ENCODE peak calls at places on chromosome 10, in ten cellular contexts. C is right cardiac atrium, P is HepG2, H is HCT116, D is psoas muscle, I is aorta, E is lower lobe of right lung, Q is Panc1, U is heart left ventricle, N is PC-3. V is an unnamed sample. For H3K4me1 and H3K27me3, the result is how much of the 10 kb centered on the place peaks cover.

GRCh38 chr10:132443605-132443997 is 46.6 kb downstream of the PWWP2B start:
- ATAC-seq in Q (no peak), D (no peak), P (peak), I (no peak), C (no peak), H (no peak), E (no peak), N (peak), U (no peak), V (no peak)

GRCh38 chr10:73774637-73775036 is 7.2 kb upstream of the CHCHD1 start:
- ATAC-seq in C (no peak), D (no peak), P (peak), I (no peak), U (no peak), E (no peak), Q (no peak), H (no peak), N (peak), V (no peak)

GRCh38 chr10:119656760-119657159 is 5.6 kb downstream of the BAG3 start:
- ATAC-seq in I (no peak), E (no peak), Q (no peak), U (no peak), P (no peak), H (no peak), C (no peak), D (no peak), N (no peak), V (no peak)

GRCh38 chr10:110813743-110814472 is 57.8 kb upstream of the PDCD4 start:
- ATAC-seq in H (no peak), U (no peak), N (no peak), E (no peak), Q (no peak), I (no peak), C (no peak), P (no peak), D (no peak), V (no peak)

GRCh38 chr10:119454231-119454804 is 88.2 kb downstream of the RGS10 start:
- ATAC-seq in D (no peak), I (no peak), N (no peak), C (no peak), U (no peak), P (no peak), H (no peak), Q (no peak), E (no peak), V (no peak)

GRCh38 chr10:110546499-110547105 is 20.9 kb upstream of the SMC3 start:
- ATAC-seq in N (no peak), Q (no peak), C (peak), I (no peak), H (peak), U (no peak), E (no peak), D (no peak), P (no peak), V (no peak)

GRCh38 chr10:75408512-75408881 is 6.9 kb upstream of the ZNF503 start:
- ATAC-seq in U (no peak), N (no peak), D (peak), E (no peak), Q (no peak), I (no peak), P (no peak), H (no peak), C (no peak), V (no peak)

GRCh38 chr10:28151636-28152035 is 151.2 kb downstream of the MPP7 start:
- ATAC-seq in Q (no peak), E (no peak), C (no peak), N (no peak), P (no peak), D (no peak), U (no peak), I (no peak), H (no peak), V (no peak)

GRCh38 chr10:103781329-103782061 is 73.9 kb downstream of the SH3PXD2A start:
- ATAC-seq in P (peak), U (no peak), D (peak), H (peak), C (no peak), I (no peak), Q (peak), N (peak), E (no peak), V (no peak)

GRCh38 chr10:77392236-77392721 is 245.3 kb downstream of the KCNMA1 start:
- ATAC-seq in U (no peak), H (peak), I (no peak), P (no peak), D (peak), Q (peak), E (no peak), N (peak), C (peak), V (peak)

DNA sequence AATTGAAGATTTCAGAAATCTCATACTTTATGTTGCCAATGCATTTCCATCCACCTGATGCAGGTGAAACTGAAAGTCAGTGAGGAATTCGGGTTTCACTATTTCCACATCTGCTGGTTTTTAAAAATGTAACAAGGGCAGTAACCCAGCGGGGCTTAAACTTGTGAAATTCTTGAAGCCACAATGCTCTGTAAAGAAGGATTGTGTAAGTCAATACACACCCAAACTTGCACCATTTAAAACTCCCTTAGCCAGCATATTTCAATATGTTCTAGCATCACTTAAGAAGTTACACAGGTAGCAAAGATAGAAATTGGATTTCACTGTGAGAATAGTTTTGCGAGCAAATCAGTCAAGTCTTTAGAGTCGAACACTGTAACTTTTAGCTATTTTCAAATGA is 386.1 kb downstream of the PLXDC2 start:
- ATAC-seq in Q (no peak), I (no peak), D (no peak), P (no peak), N (no peak), C (no peak), E (no peak), H (no peak), U (no peak), V (no peak)
- H3K4me1 ChIP-seq in Q (under half), I (under half), D (under half), P (under half), N (under half), C (under half), E (under half), H (under half), U (under half), V (under half)

GRCh38 chr10:36722777-36723176 is 402.6 kb upstream of the ANKRD30A start:
- ATAC-seq in U (no peak), Q (no peak), D (no peak), H (no peak), P (no peak), C (no peak), I (no peak), E (no peak), N (no peak), V (no peak)

GRCh38 chr10:36721851-36722250 is 403.5 kb upstream of the ANKRD30A start:
- ATAC-seq in C (no peak), N (no peak), I (no peak), P (no peak), H (no peak), U (no peak), D (no peak), E (no peak), Q (no peak), V (no peak)

GRCh38 chr10:36730316-36730715 is 395.1 kb upstream of the ANKRD30A start:
- ATAC-seq in H (no peak), P (no peak), Q (no peak), C (no peak), I (no peak), N (no peak), E (no peak), D (no peak), U (no peak), V (no peak)

GRCh38 chr10:36720931-36721330 is 404.5 kb upstream of the ANKRD30A start:
- ATAC-seq in U (no peak), I (no peak), N (peak), H (no peak), C (no peak), D (no peak), Q (no peak), E (no peak), P (no peak), V (no peak)

DNA sequence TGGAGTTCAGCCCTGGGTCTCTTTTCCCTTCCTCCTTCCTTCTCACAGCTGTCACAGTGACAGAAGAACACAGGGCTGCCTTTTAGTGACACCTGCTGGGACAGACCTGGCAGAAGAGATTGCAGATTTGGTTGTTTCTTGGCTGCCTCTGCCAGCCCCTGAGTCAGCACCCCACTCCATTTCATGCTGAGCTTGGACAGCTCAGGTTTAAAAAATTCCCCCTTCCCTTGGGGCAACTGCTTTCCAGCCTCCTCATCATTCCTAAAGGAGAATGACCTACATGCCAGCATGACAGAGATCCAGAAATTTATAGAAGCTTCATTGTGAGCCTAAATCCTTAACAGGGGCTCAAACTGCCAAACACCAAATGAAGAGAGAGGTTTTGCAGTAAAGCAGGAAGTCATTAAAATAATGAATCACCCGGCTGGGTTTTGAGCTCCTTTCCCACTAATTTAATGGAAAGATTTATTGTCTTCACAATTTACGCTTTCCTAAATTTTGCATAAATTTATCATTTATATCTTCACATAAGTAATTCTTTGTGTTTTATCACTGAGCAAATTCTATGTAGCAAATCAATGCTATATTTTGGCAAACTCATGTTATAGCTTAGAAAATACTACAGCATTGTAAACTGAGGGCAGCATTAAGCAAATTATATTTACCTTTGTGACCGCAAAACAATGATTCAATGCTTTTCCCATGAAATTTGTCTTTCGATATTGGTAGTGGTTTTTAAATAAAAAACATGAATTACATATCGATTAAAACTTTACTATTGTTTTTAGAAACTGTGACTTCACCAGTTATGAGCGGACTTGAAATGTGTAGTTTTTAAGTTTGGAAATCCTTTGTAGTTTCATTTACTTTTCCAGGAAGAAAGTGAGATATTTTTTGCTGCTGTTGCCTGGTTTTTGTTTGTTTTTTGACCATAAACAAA is 399.5 kb upstream of the ANKRD30A start:
- ATAC-seq in D (peak), C (peak), P (peak), U (no peak), N (peak), H (no peak), I (no peak), Q (peak), E (peak), V (no peak)
- H3K27ac ChIP-seq in D (no peak), C (no peak), P (no peak), U (no peak), N (peak), H (no peak), I (no peak), Q (peak), E (no peak), V (no peak)

GRCh38 chr10:101219946-101220451 is 9.3 kb downstream of the LBX1 start:
- ATAC-seq in N (no peak), H (no peak), C (no peak), P (no peak), U (no peak), D (no peak), E (no peak), I (no peak), Q (no peak), V (no peak)
- H3K27me3 ChIP-seq in N (half or more), H (under half), C (under half), P (under half), U (half or more), D (under half), E (half or more), I (under half), Q (under half), V (half or more)

DNA sequence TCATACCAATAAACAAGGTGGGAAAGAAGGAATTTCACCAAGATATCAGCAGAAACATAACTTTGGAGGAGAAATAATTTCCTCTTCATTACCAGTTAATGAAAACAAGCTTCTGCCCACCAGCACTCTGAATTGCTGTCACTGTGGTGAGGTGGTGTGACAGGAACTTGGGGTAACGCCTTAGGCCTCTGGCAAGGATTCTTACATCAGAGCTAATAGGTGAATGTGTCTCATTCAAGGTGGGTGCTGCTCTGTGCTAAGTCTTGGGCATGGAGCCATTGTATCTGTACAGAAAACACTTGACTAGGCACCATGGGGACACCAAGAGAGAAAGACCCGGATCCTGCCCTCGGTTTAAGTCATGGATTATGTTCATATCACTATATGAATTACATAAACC is 8.3 kb upstream of the LOXL4 start:
- ATAC-seq in I (no peak), P (no peak), N (no peak), E (no peak), D (no peak), H (no peak), U (no peak), C (no peak), Q (no peak), V (no peak)
- H3K4me1 ChIP-seq in I (under half), P (under half), N (under half), E (under half), D (under half), H (under half), U (under half), C (under half), Q (under half), V (under half)

GRCh38 chr10:1546431-1547110 is 190.8 kb downstream of the ADARB2 start:
- ATAC-seq in H (no peak), N (no peak), U (no peak), P (no peak), C (no peak), Q (no peak), I (no peak), D (no peak), E (no peak), V (no peak)
- H3K27ac ChIP-seq in H (no peak), N (no peak), U (no peak), P (no peak), C (no peak), Q (no peak), I (no peak), D (no peak), E (no peak), V (no peak)

GRCh38 chr10:21049482-21049881 is 152.4 kb upstream of the NEBL start:
- ATAC-seq in Q (no peak), N (no peak), E (no peak), I (no peak), U (no peak), P (no peak), C (no peak), H (no peak), D (no peak), V (no peak)

GRCh38 chr10:21047511-21047910 is 150.4 kb upstream of the NEBL start:
- ATAC-seq in C (no peak), U (no peak), I (no peak), N (peak), H (no peak), P (no peak), Q (no peak), E (no peak), D (no peak), V (no peak)

GRCh38 chr10:21048086-21048485 is 151.0 kb upstream of the NEBL start:
- ATAC-seq in P (no peak), H (no peak), C (no peak), Q (peak), I (no peak), E (no peak), U (no peak), D (no peak), N (peak), V (no peak)

GRCh38 chr10:21042536-21042935 is 145.4 kb upstream of the NEBL start:
- ATAC-seq in C (no peak), U (no peak), D (no peak), N (no peak), P (no peak), I (no peak), Q (no peak), H (no peak), E (no peak), V (no peak)

GRCh38 chr10:21047096-21047495 is 150.0 kb upstream of the NEBL start:
- ATAC-seq in N (peak), H (no peak), I (no peak), U (no peak), P (no peak), D (no peak), Q (no peak), E (no peak), C (no peak), V (no peak)
- H3K27me3 ChIP-seq in N (under half), H (under half), I (under half), U (under half), P (under half), D (under half), Q (under half), E (under half), C (under half), V (under half)

GRCh38 chr10:112583236-112583919 is 136.4 kb downstream of the VTI1A start:
- ATAC-seq in D (no peak), E (no peak), I (no peak), U (no peak), H (no peak), C (no peak), Q (no peak), P (no peak), N (no peak), V (no peak)
- H3K4me1 ChIP-seq in D (under half), E (under half), I (under half), U (under half), H (under half), C (under half), Q (under half), P (under half), N (under half), V (under half)

V was measured in gastroesophageal sphincter.